ENCODE peak calls at places on chromosome 16, in eight cellular contexts. B is AG04450; R is NCI-H2081; I is dorsolateral prefrontal cortex; H is activated CD4-positive, alpha-beta T cell treated with anti-CD3 and anti-CD28 coated beads, Interleukin-2, amount 10 ng/mL, durations not matched to agents 7 days and 5 days; C is kidney; L is H9; S is NCI-H1092 treated with DMSO at 0.1 percent for 48 hours. X is an unnamed sample.

GRCh38 chr16:86680137-86680536 is 101.8 kb downstream of the FOXL1 start:
- DNase-seq in B (peak; percentile 56), R (no peak), I (no peak), H (no peak), C (no peak), L (no peak), S (no peak), X (no peak)

GRCh38 chr16:79932564-79932963 is 332.0 kb upstream of the MAF start:
- DNase-seq in B (no peak), R (no peak), I (no peak), H (no peak), C (no peak), L (no peak), S (no peak), X (peak; percentile 41)

GRCh38 chr16:84548508-84548907 is 44.0 kb upstream of the MEAK7 start:
- DNase-seq in B (no peak), R (no peak), I (no peak), H (no peak), C (no peak), L (no peak), S (peak; percentile 20), X (no peak)

GRCh38 chr16:12901204-12901596 is 198 bp upstream of the SHISA9 start:
- DNase-seq in B (no peak), R (no peak), I (peak; percentile 61), H (no peak), C (no peak), L (peak; percentile 92), S (peak; percentile 34), X (no peak)

GRCh38 chr16:1407749-1408148 is 6.8 kb downstream of the UNKL start:
- DNase-seq in B (no peak), R (no peak), I (no peak), H (no peak), C (no peak), L (no peak), S (no peak), X (no peak)

GRCh38 chr16:56715128-56715527 is 14.8 kb upstream of the NUP93 start:
- DNase-seq in B (no peak), R (no peak), I (no peak), H (no peak), C (no peak), L (no peak), S (no peak), X (no peak)

GRCh38 chr16:81004646-81005353 is 1.9 kb downstream of the CMC2 start:
- DNase-seq in B (peak; percentile 32), R (peak; percentile 44), I (no peak), H (peak; percentile 73), C (no peak), L (no peak), S (peak; percentile 42), X (peak; percentile 52)

GRCh38 chr16:69100046-69100765 is 5.2 kb upstream of the HAS3 start:
- DNase-seq in B (no peak), R (peak; percentile 12), I (no peak), H (no peak), C (no peak), L (no peak), S (peak; percentile 98), X (no peak)

GRCh38 chr16:8868272-8869211 is at the start of gene CARHSP1:
- DNase-seq in B (no peak), R (peak; percentile 93), I (peak; percentile 77), H (peak; percentile 88), C (peak; percentile 96), L (peak; percentile 96), S (peak; percentile 88), X (peak; percentile 91)

GRCh38 chr16:86732621-86733297 is 154.4 kb downstream of the FOXL1 start:
- DNase-seq in B (no peak), R (no peak), I (no peak), H (no peak), C (no peak), L (peak; percentile 74), S (no peak), X (no peak)

GRCh38 chr16:68265078-68265925 is 976 bp downstream of the SLC7A6 start:
- DNase-seq in B (no peak), R (peak; percentile 25), I (no peak), H (peak; percentile 59), C (peak; percentile 81), L (no peak), S (peak; percentile 44), X (peak; percentile 71)

GRCh38 chr16:22195695-22196558 is 10.2 kb upstream of the EEF2K start:
- DNase-seq in B (peak; percentile 82), R (peak; percentile 86), I (peak; percentile 97), H (peak; percentile 90), C (peak; percentile 95), L (peak; percentile 92), S (peak; percentile 94), X (peak; percentile 54)

GRCh38 chr16:50178397-50179018 is 25.4 kb downstream of the TENT4B start:
- DNase-seq in B (no peak), R (no peak), I (no peak), H (no peak), C (no peak), L (no peak), S (no peak), X (peak; percentile 70)